ENCODE peak calls at places on chromosomes 6 and 20, in four cellular contexts. T is PC-3; U is iPS DF 19.7; M is activated CD4-positive, CD25-positive, alpha-beta regulatory T cell treated with anti-CD3 and anti-CD28 coated beads, Interleukin-2, amount 50 U/mL, for 72 hours. C is an unnamed sample.

GRCh38 chr20:39800111-39800510 is 838.0 kb downstream of the DHX35 start:
- DNase-seq in U (no peak), M (no peak), T (no peak), C (no peak)

GRCh38 chr20:35319206-35320197 is 27.3 kb upstream of the FAM83C start:
- DNase-seq in U (no peak), M (no peak), T (peak), C (no peak)

GRCh38 chr6:125524356-125524755 is 222.6 kb upstream of the HDDC2 start:
- DNase-seq in U (no peak), T (no peak), M (no peak), C (no peak)

GRCh38 chr6:39818695-39819094 is 26.5 kb downstream of the DAAM2 start:
- DNase-seq in U (no peak), M (no peak), T (no peak), C (no peak)

GRCh38 chr6:123913858-123914257 is 110.2 kb downstream of the NKAIN2 start:
- DNase-seq in T (no peak), M (no peak), U (no peak), C (no peak)

GRCh38 chr6:142455957-142456589 is 154.3 kb downstream of the ADGRG6 start:
- DNase-seq in M (no peak), T (no peak), U (no peak), C (no peak)

GRCh38 chr6:108556864-108557493 is 3.7 kb upstream of the FOXO3 start:
- DNase-seq in T (peak), M (no peak), U (no peak), C (no peak)

GRCh38 chr6:32442977-32443552 is 3.4 kb downstream of the HLA-DRA start:
- DNase-seq in U (no peak), T (no peak), M (no peak), C (no peak)

GRCh38 chr6:150537481-150537880 is 62.2 kb upstream of the PLEKHG1 start:
- DNase-seq in M (no peak), U (no peak), T (no peak), C (no peak)

GRCh38 chr6:12530345-12530744 is 186.2 kb upstream of the PHACTR1 start:
- DNase-seq in T (no peak), U (no peak), M (no peak), C (no peak)

C was measured in type B pancreatic cell.